ENCODE peak calls at places on chromosomes 3 and 15, in five cellular contexts. Q is glutamatergic neuron; F is AG08395; J is stimulated activated CD8-positive, alpha-beta memory T cell treated with anti-CD3 and anti-CD28 coated beads, Interleukin-15, amount 100 ng/mL, for 4 hours; P is astrocyte of the cerebellum. C is an unnamed sample.

GRCh38 chr3:99925584-99925983 is 107.9 kb downstream of the CMSS1 start:
- DNase-seq in Q (no peak), F (peak; percentile 75), J (no peak), P (peak; percentile 53), C (no peak)

GRCh38 chr3:42497009-42497731 is 5.3 kb upstream of the VIPR1 start:
- DNase-seq in Q (peak; percentile 9), F (peak; percentile 48), J (no peak), P (peak; percentile 79), C (peak; percentile 53)

GRCh38 chr3:13125092-13126015 is 52.1 kb upstream of the IQSEC1 start:
- DNase-seq in Q (no peak), F (no peak), J (no peak), P (no peak), C (no peak)

GRCh38 chr3:188194327-188194726 is 40.4 kb downstream of the LPP start:
- DNase-seq in Q (no peak), F (no peak), J (no peak), P (peak; percentile 59), C (no peak)

GRCh38 chr15:65818927-65819562 is 27.0 kb upstream of the DENND4A start:
- DNase-seq in Q (no peak), F (no peak), J (no peak), P (no peak), C (no peak)

GRCh38 chr15:45802140-45802539 is 167.3 kb downstream of the SQOR start:
- DNase-seq in Q (no peak), F (no peak), J (no peak), P (no peak), C (no peak)

GRCh38 chr3:25437953-25438352 is 9.9 kb downstream of the RARB start:
- DNase-seq in Q (no peak), F (no peak), J (no peak), P (no peak), C (no peak)

GRCh38 chr15:82539690-82540054 is 585 bp downstream of the RPS17 start:
- DNase-seq in Q (no peak), F (no peak), J (no peak), P (no peak), C (no peak)

GRCh38 chr3:195064300-195064931 is 206.5 kb downstream of the XXYLT1 start:
- DNase-seq in Q (no peak), F (no peak), J (no peak), P (no peak), C (no peak)

GRCh38 chr3:5078151-5078550 is 43.9 kb upstream of the ARL8B start:
- DNase-seq in Q (no peak), F (peak; percentile 12), J (no peak), P (no peak), C (no peak)

GRCh38 chr3:122975163-122975923 is 52.2 kb downstream of the SEMA5B start:
- DNase-seq in Q (peak; percentile 51), F (peak; percentile 64), J (no peak), P (peak; percentile 64), C (no peak)

GRCh38 chr15:82875411-82876003 is 66.1 kb downstream of the WHAMM start:
- DNase-seq in Q (no peak), F (peak; percentile 80), J (no peak), P (no peak), C (no peak)

GRCh38 chr3:8938021-8938420 is 25.3 kb downstream of the RAD18 start:
- DNase-seq in Q (no peak), F (peak; percentile 22), J (no peak), P (peak; percentile 29), C (no peak)

GRCh38 chr15:85515212-85515611 is 134.8 kb downstream of the AKAP13 start:
- DNase-seq in Q (no peak), F (no peak), J (no peak), P (peak; percentile 66), C (no peak)

GRCh38 chr3:22372292-22372949 is 621.4 kb upstream of the ZNF385D start:
- DNase-seq in Q (peak; percentile 67), F (no peak), J (no peak), P (no peak), C (peak; percentile 80)

GRCh38 chr3:82707035-82707434 is 945.6 kb upstream of the GBE1 start:
- DNase-seq in Q (peak; percentile 28), F (no peak), J (no peak), P (no peak), C (no peak)

GRCh38 chr15:38564557-38565286 is at the start of gene RASGRP1:
- DNase-seq in Q (peak; percentile 64), F (peak; percentile 49), J (peak; percentile 68), P (peak; percentile 5), C (peak; percentile 85)

GRCh38 chr3:11288786-11289637 is 16.8 kb downstream of the ATG7 start:
- DNase-seq in Q (no peak), F (peak; percentile 64), J (no peak), P (peak; percentile 78), C (no peak)

GRCh38 chr15:98800437-98801233 is 152.3 kb downstream of the IGF1R start:
- DNase-seq in Q (peak; percentile 25), F (peak; percentile 71), J (no peak), P (peak; percentile 71), C (peak; percentile 63)

GRCh38 chr15:76866716-76867321 is 38.3 kb downstream of the SCAPER start:
- DNase-seq in Q (no peak), F (peak; percentile 30), J (no peak), P (peak; percentile 39), C (no peak)

GRCh38 chr15:88894819-88895767 is at the start of gene HAPLN3:
- DNase-seq in Q (no peak), F (peak; percentile 62), J (peak; percentile 52), P (no peak), C (peak; percentile 64)

GRCh38 chr3:172303941-172304558 is 144.2 kb downstream of the GHSR start:
- DNase-seq in Q (no peak), F (no peak), J (no peak), P (no peak), C (no peak)

C was measured in ecto neural progenitor cell.